ENCODE peak calls at places on chromosomes 1 and 21, in seven cellular contexts. P is HCT116, G is GM23338, Z is mammary epithelial cell, K is cardiac muscle cell, A is tibial artery, M is pancreas. E is an unnamed sample.
A peak's percentile ranks its signal among the peaks of the same experiment; 100 is the strongest.

GRCh38 chr1:169086603-169087455 is 19.7 kb upstream of the ATP1B1 start:
- DNase-seq in A (no peak), P (no peak), G (no peak), M (no peak), K (peak; percentile 78), Z (no peak), E (no peak)

GRCh38 chr1:121483961-121484424 is 299.2 kb downstream of the SRGAP2C start:
- DNase-seq in M (no peak), K (no peak), G (no peak), Z (peak; percentile 71), P (no peak), A (no peak), E (no peak)

GRCh38 chr1:2969870-2970291 is 51.4 kb upstream of the ACTRT2 start:
- DNase-seq in K (no peak), M (no peak), G (no peak), Z (no peak), P (no peak), A (peak; percentile 42), E (no peak)

GRCh38 chr1:240115831-240116230 is 24.1 kb downstream of the FMN2 start:
- DNase-seq in P (no peak), K (no peak), M (no peak), A (no peak), G (peak; percentile 28), Z (no peak), E (no peak)

GRCh38 chr1:228083871-228084278 is 1.4 kb downstream of the ARF1 start:
- DNase-seq in G (no peak), P (no peak), Z (no peak), K (no peak), M (peak; percentile 33), A (no peak), E (no peak)

GRCh38 chr1:66505671-66506392 is 28.1 kb upstream of the SGIP1 start:
- DNase-seq in M (no peak), Z (no peak), G (no peak), K (no peak), A (no peak), P (no peak), E (no peak)

GRCh38 chr21:33976082-33976979 is 60.7 kb upstream of the ATP5PO start:
- DNase-seq in P (no peak), A (peak; percentile 68), K (peak; percentile 70), Z (peak; percentile 97), M (no peak), G (peak; percentile 42), E (no peak)

GRCh38 chr1:201626629-201627275 is 87.8 kb downstream of the NAV1 start:
- DNase-seq in G (no peak), A (no peak), Z (no peak), P (no peak), M (no peak), K (no peak), E (no peak)

GRCh38 chr1:105072850-105073249 is 1323.2 kb downstream of the AMY1C start:
- DNase-seq in M (no peak), A (no peak), K (no peak), G (peak; percentile 55), Z (no peak), P (no peak), E (peak; percentile 13)

GRCh38 chr1:76018045-76018444 is 56.5 kb upstream of the ST6GALNAC3 start:
- DNase-seq in K (no peak), Z (no peak), G (no peak), A (no peak), M (no peak), P (no peak), E (no peak)

GRCh38 chr21:28396421-28396820 is 596.3 kb downstream of the LTN1 start:
- DNase-seq in M (no peak), P (no peak), K (no peak), Z (peak; percentile 64), G (no peak), A (no peak), E (no peak)

GRCh38 chr1:246002725-246003441 is 504.2 kb downstream of the SMYD3 start:
- DNase-seq in M (peak; percentile 73), A (peak; percentile 81), K (peak; percentile 94), Z (peak; percentile 70), G (peak; percentile 93), P (peak; percentile 73), E (peak; percentile 73)

GRCh38 chr1:160046494-160047115 is 14.8 kb upstream of the PIGM start:
- DNase-seq in K (peak; percentile 49), G (peak; percentile 84), Z (peak; percentile 29), P (no peak), M (peak; percentile 68), A (peak; percentile 73), E (no peak)

GRCh38 chr1:56064705-56065104 is 514.7 kb downstream of the PLPP3 start:
- DNase-seq in M (no peak), K (no peak), Z (peak; percentile 93), G (no peak), A (no peak), P (peak; percentile 2), E (no peak)

GRCh38 chr1:237211031-237211430 is 169.0 kb downstream of the RYR2 start:
- DNase-seq in P (no peak), A (no peak), K (no peak), G (no peak), M (no peak), Z (no peak), E (no peak)

GRCh38 chr1:164637461-164638375 is 78.7 kb downstream of the PBX1 start:
- DNase-seq in Z (peak; percentile 87), A (peak; percentile 80), G (no peak), M (peak; percentile 74), P (peak; percentile 56), K (no peak), E (no peak)

GRCh38 chr1:232016636-232017035 is 390.0 kb downstream of the DISC1 start:
- DNase-seq in K (no peak), A (no peak), P (no peak), Z (no peak), M (no peak), G (no peak), E (no peak)

GRCh38 chr21:31623664-31624063 is 35.8 kb upstream of the SOD1 start:
- DNase-seq in P (no peak), M (no peak), K (no peak), G (peak; percentile 73), Z (no peak), A (no peak), E (no peak)

GRCh38 chr1:96598416-96599168 is 123.0 kb upstream of the PTBP2 start:
- DNase-seq in G (no peak), P (no peak), Z (no peak), A (no peak), M (no peak), K (no peak), E (no peak)

DNA sequence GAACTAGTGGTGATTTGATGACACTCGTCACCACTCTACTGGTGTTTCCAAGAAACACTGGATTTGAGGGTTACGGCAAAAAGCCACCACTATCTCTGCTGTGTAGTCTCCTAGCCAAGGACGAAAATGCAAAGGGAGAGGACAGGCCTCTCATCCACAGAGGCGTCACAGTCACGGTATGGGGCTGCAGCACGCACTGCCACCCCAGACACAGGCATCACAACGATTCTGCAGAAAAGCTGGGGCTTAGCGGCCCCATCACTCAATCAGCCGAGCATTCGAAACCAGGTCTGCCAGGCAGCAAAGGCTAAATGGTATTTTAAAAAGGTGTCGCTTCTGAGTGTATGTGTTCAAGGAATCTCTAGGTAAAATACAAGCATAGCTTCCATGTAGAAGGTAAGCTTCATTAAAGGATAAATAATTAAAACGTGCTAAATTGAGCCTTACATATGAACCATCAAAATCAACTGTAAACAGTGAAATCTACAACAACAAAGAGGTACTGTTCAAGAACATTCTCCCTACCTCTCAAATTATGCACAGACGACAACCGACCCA is 1.4 kb downstream of the RIPK4 start:
- DNase-seq in K (no peak), Z (no peak), A (no peak), G (no peak), P (no peak), M (no peak), E (no peak)
- H3K4me3 ChIP-seq in K (no peak overlapping the region), Z (peak overlapping the region; percentile 94), A (no peak overlapping the region), G (peak overlapping the region; percentile 77), P (peak overlapping the region; percentile 81), M (peak overlapping the region; percentile 79), E (no peak overlapping the region)

GRCh38 chr1:161198877-161199431 is at the start of gene ADAMTS4:
- DNase-seq in K (peak; percentile 43), M (no peak), Z (no peak), A (peak; percentile 62), G (peak; percentile 63), P (no peak), E (no peak)
- H3K4me1 ChIP-seq in K (peaks cover 19% of the 10 kb centered on the region), M (peaks cover 11% of the 10 kb centered on the region), Z (peaks cover 42% of the 10 kb centered on the region), A (peaks cover 54% of the 10 kb centered on the region), G (peaks cover 56% of the 10 kb centered on the region), P (peaks cover 38% of the 10 kb centered on the region), E (peaks cover 24% of the 10 kb centered on the region)

GRCh38 chr1:219973221-219973620 is 44.9 kb upstream of the SLC30A10 start:
- DNase-seq in K (no peak), P (no peak), A (no peak), M (no peak), Z (no peak), G (no peak), E (no peak)
- H3K36me3 ChIP-seq in K (peaks cover 23% of the 10 kb centered on the region), P (peaks cover 14% of the 10 kb centered on the region), A (peaks cover 84% of the 10 kb centered on the region), M (no peaks in the 10 kb centered on the region), Z (peaks cover 15% of the 10 kb centered on the region), G (peaks cover 19% of the 10 kb centered on the region), E (peaks cover 6% of the 10 kb centered on the region)

GRCh38 chr1:153539395-153540093 is 1.2 kb downstream of the S100A5 start:
- DNase-seq in P (no peak), G (no peak), M (no peak), Z (no peak), K (no peak), A (peak; percentile 57), E (no peak)

GRCh38 chr1:153542956-153543737 is 2.4 kb upstream of the S100A5 start:
- DNase-seq in Z (no peak), A (peak; percentile 61), G (no peak), K (no peak), M (no peak), P (no peak), E (no peak)

GRCh38 chr1:153538315-153538821 is 2.4 kb downstream of the S100A5 start:
- DNase-seq in Z (no peak), A (peak; percentile 60), G (peak; percentile 85), P (no peak), K (peak; percentile 51), M (peak; percentile 34), E (peak; percentile 43)

GRCh38 chr1:153541641-153542569 is 1.2 kb upstream of the S100A5 start:
- DNase-seq in G (no peak), A (peak; percentile 61), Z (no peak), K (no peak), P (no peak), M (no peak), E (no peak)

DNA sequence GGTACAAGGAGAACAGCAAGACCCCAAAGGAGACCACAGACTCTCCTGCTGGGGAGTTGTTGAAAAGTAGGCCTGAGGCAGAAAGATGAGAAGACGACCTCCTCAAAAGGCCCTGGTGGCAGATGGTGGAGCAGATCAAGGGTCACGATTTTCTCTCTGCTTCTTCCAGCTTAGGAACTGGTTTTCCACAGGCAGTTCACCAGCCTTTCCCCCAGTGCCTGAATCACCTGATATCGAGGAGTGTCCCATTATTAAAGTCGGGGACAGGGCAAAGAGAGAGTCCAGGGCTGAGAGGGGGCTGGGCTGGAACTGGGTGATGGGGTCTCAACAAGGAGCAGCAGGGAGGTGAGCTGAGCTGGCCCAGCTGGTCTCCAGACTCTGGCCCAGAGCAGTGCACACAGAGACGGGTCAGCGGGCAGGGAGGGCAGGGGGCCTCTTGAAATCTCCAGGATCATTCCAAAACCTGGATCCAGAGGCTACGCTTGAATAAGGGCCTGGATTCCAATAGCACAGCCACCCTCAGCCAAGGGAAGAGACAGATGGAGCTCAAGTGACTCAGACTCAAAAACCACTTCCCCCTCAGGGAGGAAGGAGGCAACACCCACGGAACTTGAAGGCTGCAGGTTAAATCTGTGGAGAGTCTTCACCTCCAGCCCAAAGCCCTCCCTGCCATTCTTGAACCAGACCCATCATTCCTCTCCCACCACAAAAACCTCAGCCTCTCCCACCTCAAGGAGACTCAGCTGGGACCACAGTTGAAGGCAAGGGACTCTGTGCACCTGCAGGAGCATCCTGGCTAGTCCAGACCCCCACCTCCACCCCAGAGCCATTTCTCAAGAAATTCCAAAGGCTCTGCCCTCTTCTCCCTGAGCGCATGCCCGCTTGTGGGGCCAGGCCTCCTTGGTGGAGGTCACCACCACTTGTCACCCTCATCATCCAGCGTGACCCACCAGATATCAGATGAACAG is at the start of gene S100A5:
- DNase-seq in K (no peak), Z (peak; percentile 66), P (no peak), M (no peak), A (peak; percentile 56), G (no peak), E (no peak)
- H3K4me3 ChIP-seq in K (no peak within 1 kb of the TSS), Z (no peak within 1 kb of the TSS), P (no peak within 1 kb of the TSS), M (no peak within 1 kb of the TSS), A (no peak within 1 kb of the TSS), G (no peak within 1 kb of the TSS), E (no peak within 1 kb of the TSS)